ENCODE peak calls at places on chromosomes 13 and 19, in five cellular contexts. L is mucosa of descending colon, A is astrocyte of the cerebellum, O is mammary epithelial cell, F is HFF-Myc. D is an unnamed sample.

GRCh38 chr13:40483601-40484000 is 182.8 kb downstream of the FOXO1 start:
- DNase-seq in F (no peak), L (no peak), O (no peak), A (no peak), D (no peak)

GRCh38 chr13:26590951-26591350 is 33.5 kb downstream of the WASF3 start:
- DNase-seq in O (no peak), L (no peak), F (no peak), A (no peak), D (no peak)

GRCh38 chr13:53694814-53695533 is 666.4 kb downstream of the OLFM4 start:
- DNase-seq in O (no peak), A (no peak), F (no peak), L (no peak), D (no peak)

GRCh38 chr13:60759499-60759898 is 362.5 kb downstream of the TDRD3 start:
- DNase-seq in A (peak; percentile 13), F (no peak), L (peak; percentile 49), O (no peak), D (no peak)

GRCh38 chr13:101267656-101268055 is 148.7 kb downstream of the NALCN start:
- DNase-seq in A (no peak), O (peak; percentile 32), F (no peak), L (no peak), D (peak; percentile 44)

GRCh38 chr13:39253774-39254173 is 215.5 kb downstream of the NHLRC3 start:
- DNase-seq in O (no peak), A (no peak), F (no peak), L (no peak), D (no peak)

GRCh38 chr13:113941571-113942191 is 32.2 kb downstream of the C13orf46 start:
- DNase-seq in L (no peak), O (peak; percentile 48), F (no peak), A (peak; percentile 88), D (no peak)

GRCh38 chr13:109211616-109212015 is 574.8 kb downstream of the IRS2 start:
- DNase-seq in F (no peak), A (peak; percentile 22), O (peak; percentile 54), L (no peak), D (no peak)

GRCh38 chr13:71759506-71760225 is 107.3 kb downstream of the DACH1 start:
- DNase-seq in L (no peak), A (no peak), O (no peak), F (no peak), D (no peak)

GRCh38 chr13:94143624-94144350 is 335.7 kb downstream of the DCT start:
- DNase-seq in A (no peak), F (no peak), O (no peak), L (no peak), D (no peak)

GRCh38 chr19:1491849-1492170 is 829 bp downstream of the REEP6 start:
- DNase-seq in A (no peak), F (no peak), O (no peak), L (peak; percentile 45), D (no peak)
- H3K4me3 ChIP-seq in A (no peak overlapping the region), F (no peak overlapping the region), O (no peak overlapping the region), L (no peak overlapping the region), D (no peak overlapping the region)

DNA sequence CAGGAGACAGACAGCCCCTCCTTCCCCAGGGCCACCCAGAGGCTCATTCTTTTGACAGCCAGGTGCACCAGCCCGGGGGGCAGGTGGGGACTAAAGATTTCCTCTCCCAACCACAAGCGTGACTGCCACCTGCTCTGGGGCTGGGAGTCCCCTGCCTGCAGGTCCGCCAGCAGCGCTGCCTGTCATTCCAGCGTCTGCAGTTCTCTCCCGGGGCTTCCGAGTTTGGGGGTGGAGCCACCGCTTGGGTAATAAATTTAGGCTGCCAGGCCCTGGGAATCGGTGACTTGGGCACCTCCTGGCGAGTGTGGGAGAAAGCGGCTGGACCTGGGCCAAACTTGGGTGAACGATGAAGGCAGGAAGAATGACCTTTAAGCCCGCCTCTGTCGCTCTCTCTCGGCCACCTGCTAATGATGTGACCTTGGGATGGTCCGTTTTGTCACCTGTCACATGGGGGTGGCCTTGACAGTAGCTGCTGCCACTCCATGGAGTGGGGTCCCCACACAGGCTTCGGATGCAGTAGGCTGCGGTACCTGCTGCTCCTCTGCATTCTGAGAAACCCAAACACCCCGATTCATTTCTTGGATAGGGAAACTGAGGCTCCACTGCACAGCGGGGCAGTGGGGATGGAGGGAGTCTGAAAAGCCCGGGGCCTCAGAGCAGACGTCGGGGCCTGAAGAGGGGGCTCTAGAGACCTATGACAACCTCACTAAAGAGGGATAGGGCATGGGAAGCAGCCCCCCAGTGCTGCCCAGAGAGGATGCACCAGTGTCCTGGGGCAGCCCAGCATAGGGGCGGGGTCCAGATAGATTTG is 12.8 kb downstream of the FUT6 start:
- DNase-seq in L (peak; percentile 85), A (no peak), F (no peak), O (no peak), D (no peak)
- H3K4me3 ChIP-seq in L (no peak overlapping the region), A (no peak overlapping the region), F (no peak overlapping the region), O (no peak overlapping the region), D (no peak overlapping the region)

GRCh38 chr19:52188822-52189744 is 769 bp upstream of the PPP2R1A start:
- DNase-seq in F (no peak), L (peak; percentile 71), O (no peak), A (no peak), D (no peak)

GRCh38 chr19:52191374-52191773 is 1.5 kb downstream of the PPP2R1A start:
- DNase-seq in F (no peak), O (no peak), L (peak; percentile 72), A (no peak), D (no peak)

GRCh38 chr19:52190679-52191293 is 934 bp downstream of the PPP2R1A start:
- DNase-seq in F (no peak), A (peak; percentile 15), O (peak; percentile 43), L (peak; percentile 49), D (no peak)

GRCh38 chr19:52191951-52192350 is 2.1 kb downstream of the PPP2R1A start:
- DNase-seq in A (no peak), L (no peak), F (no peak), O (no peak), D (no peak)

DNA sequence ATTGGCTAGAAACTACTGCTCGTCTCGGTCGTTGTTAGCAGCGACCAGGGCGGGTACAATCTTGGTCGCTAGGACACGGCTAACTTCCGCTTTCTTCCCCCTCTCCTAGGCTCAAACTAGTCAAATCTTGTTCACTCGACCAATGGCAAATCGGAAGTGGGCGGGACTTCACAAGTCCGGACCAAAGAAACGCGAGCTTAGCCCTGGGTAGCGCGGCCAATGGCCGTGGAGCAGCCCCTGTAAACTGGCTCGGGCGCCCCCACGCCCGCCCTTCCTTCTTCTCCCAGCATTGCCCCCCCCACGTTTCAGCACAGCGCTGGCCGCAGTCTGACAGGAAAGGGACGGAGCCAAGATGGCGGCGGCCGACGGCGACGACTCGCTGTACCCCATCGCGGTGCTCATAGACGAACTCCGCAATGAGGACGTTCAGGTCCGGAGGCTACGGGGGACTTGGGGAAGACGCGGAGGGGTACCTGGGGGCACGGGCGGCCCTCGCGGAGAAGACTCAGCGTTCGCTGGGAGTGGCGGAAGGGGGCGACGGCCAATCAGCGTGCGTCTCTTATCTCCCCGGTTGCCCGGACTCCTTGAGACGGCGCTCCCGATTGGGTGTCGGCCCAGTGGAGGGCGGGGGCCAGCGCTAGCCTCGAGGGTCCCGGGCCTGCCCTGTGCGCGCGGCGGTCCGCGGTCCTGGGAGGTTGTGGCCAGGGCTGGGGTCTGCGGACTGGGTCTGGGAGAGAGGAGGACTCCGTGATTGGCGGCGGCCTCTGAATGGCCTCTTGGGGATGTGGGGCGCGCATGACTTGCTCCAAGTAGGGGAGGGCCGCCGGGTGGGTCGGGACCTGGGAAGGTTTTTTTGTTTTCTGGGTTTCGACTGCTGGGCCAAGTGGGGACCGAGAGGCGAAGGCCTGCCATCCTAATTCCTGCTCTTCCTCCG is at the start of gene PPP2R1A:
- DNase-seq in F (peak; percentile 100), A (peak; percentile 100), L (peak; percentile 99), O (peak; percentile 100), D (peak; percentile 100)
- H3K4me3 ChIP-seq in F (peak within 1 kb of the TSS; percentile 87), A (peak within 1 kb of the TSS; percentile 89), L (peak within 1 kb of the TSS; percentile 77), O (peak within 1 kb of the TSS; percentile 95), D (peak within 1 kb of the TSS; percentile 83)

GRCh38 chr19:11148001-11148400 is 7.6 kb downstream of the SPC24 start:
- DNase-seq in A (no peak), L (no peak), F (no peak), O (no peak), D (no peak)
- H3K4me3 ChIP-seq in A (no peak overlapping the region), L (no peak overlapping the region), F (no peak overlapping the region), O (no peak overlapping the region), D (no peak overlapping the region)

DNA sequence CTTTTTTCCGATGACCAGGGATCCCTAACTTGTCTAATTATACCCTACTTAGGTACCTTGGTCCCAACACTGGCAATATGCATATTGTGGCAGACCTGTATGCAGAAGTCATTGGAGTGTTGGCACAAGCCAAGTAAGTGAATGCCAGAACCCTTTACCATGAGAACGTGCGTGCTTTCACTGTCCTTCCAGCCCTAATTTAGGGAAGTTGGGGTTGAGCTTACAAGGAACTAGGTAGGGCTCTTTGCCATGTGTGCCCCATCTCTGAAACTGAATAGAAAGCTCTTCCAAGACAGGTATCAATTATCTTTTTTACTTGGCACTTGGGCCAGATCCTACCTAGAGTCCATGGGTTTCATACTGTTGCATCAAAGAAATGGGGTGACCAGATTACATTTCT is 93.2 kb downstream of the FRY start:
- DNase-seq in A (no peak), L (no peak), F (no peak), O (no peak), D (no peak)
- H3K4me3 ChIP-seq in A (no peak overlapping the region), L (no peak overlapping the region), F (no peak overlapping the region), O (no peak overlapping the region), D (no peak overlapping the region)

GRCh38 chr19:56633021-56633420 is 9.9 kb upstream of the SMIM17 start:
- DNase-seq in L (no peak), F (no peak), A (no peak), O (no peak), D (no peak)
- H3K4me3 ChIP-seq in L (no peak overlapping the region), F (no peak overlapping the region), A (no peak overlapping the region), O (no peak overlapping the region), D (no peak overlapping the region)

GRCh38 chr19:57231686-57232085 is 863 bp downstream of the AURKC start:
- DNase-seq in A (no peak), F (no peak), O (no peak), L (no peak), D (no peak)
- H3K4me3 ChIP-seq in A (no peak overlapping the region), F (no peak overlapping the region), O (no peak overlapping the region), L (no peak overlapping the region), D (no peak overlapping the region)